ENCODE peak calls at places on chromosomes 16 and 17, in ten cellular contexts. N, T, O, U, C, V, Q, K, B and P are unnamed samples.

GRCh38 chr16:81889896-81890634 is 111.0 kb downstream of the PLCG2 start:
- DNase-seq in N (peak; percentile 88), T (peak; percentile 76), O (peak; percentile 15), U (peak; percentile 51), C (peak; percentile 88), V (peak; percentile 26), Q (peak; percentile 69), K (peak; percentile 69), B (no peak), P (peak; percentile 58)

GRCh38 chr17:59254742-59255141 is 34.4 kb downstream of the GDPD1 start:
- DNase-seq in N (no peak), T (no peak), O (no peak), U (no peak), C (no peak), V (no peak), Q (no peak), K (no peak), B (no peak), P (no peak)

GRCh38 chr16:88554711-88555264 is 15.4 kb upstream of the ZC3H18 start:
- DNase-seq in N (no peak), T (no peak), O (no peak), U (no peak), C (no peak), V (no peak), Q (no peak), K (no peak), B (no peak), P (no peak)

GRCh38 chr16:62034236-62035114 is 1.8 kb downstream of the CDH8 start:
- DNase-seq in N (peak; percentile 68), T (no peak), O (no peak), U (no peak), C (peak; percentile 10), V (no peak), Q (no peak), K (no peak), B (no peak), P (no peak)

GRCh38 chr17:2906907-2907306 is 110.7 kb downstream of the RAP1GAP2 start:
- DNase-seq in N (no peak), T (peak; percentile 77), O (no peak), U (no peak), C (no peak), V (peak; percentile 15), Q (no peak), K (no peak), B (no peak), P (no peak)

GRCh38 chr17:37225458-37225857 is 150.3 kb upstream of the C17orf78 start:
- DNase-seq in N (no peak), T (no peak), O (no peak), U (no peak), C (no peak), V (no peak), Q (no peak), K (no peak), B (no peak), P (no peak)

GRCh38 chr16:5207001-5207523 is 109.5 kb upstream of the EEF2KMT start:
- DNase-seq in N (no peak), T (no peak), O (no peak), U (no peak), C (no peak), V (no peak), Q (no peak), K (no peak), B (no peak), P (no peak)

GRCh38 chr17:80116923-80117380 is 15.6 kb downstream of the GAA start:
- DNase-seq in N (no peak), T (no peak), O (no peak), U (no peak), C (no peak), V (no peak), Q (no peak), K (no peak), B (no peak), P (no peak)

GRCh38 chr17:16027708-16028584 is 28.3 kb downstream of the TTC19 start:
- DNase-seq in N (peak; percentile 62), T (peak; percentile 82), O (no peak), U (no peak), C (peak; percentile 79), V (peak; percentile 34), Q (peak; percentile 94), K (peak; percentile 46), B (no peak), P (peak; percentile 78)

GRCh38 chr16:25126820-25127232 is 15.3 kb downstream of the LCMT1 start:
- DNase-seq in N (peak; percentile 75), T (peak; percentile 73), O (no peak), U (no peak), C (peak; percentile 73), V (no peak), Q (peak; percentile 86), K (no peak), B (no peak), P (no peak)

GRCh38 chr16:86180244-86180643 is 281.3 kb downstream of the IRF8 start:
- DNase-seq in N (no peak), T (no peak), O (no peak), U (no peak), C (no peak), V (no peak), Q (no peak), K (no peak), B (no peak), P (no peak)

GRCh38 chr17:37300683-37301082 is 75.1 kb upstream of the C17orf78 start:
- DNase-seq in N (no peak), T (no peak), O (no peak), U (no peak), C (no peak), V (no peak), Q (no peak), K (no peak), B (no peak), P (no peak)

GRCh38 chr17:53570731-53571130 is 252.0 kb upstream of the KIF2B start:
- DNase-seq in N (no peak), T (no peak), O (no peak), U (no peak), C (no peak), V (no peak), Q (no peak), K (no peak), B (no peak), P (no peak)

GRCh38 chr16:80739523-80739922 is 64.9 kb downstream of the CDYL2 start:
- DNase-seq in N (peak; percentile 83), T (peak; percentile 36), O (no peak), U (no peak), C (no peak), V (peak; percentile 5), Q (no peak), K (no peak), B (no peak), P (no peak)

GRCh38 chr16:10120953-10121352 is 61.3 kb downstream of the GRIN2A start:
- DNase-seq in N (no peak), T (no peak), O (no peak), U (no peak), C (no peak), V (no peak), Q (peak; percentile 19), K (no peak), B (no peak), P (no peak)

GRCh38 chr16:194516-194915 is 14.3 kb downstream of the HBQ1 start:
- DNase-seq in N (no peak), T (no peak), O (no peak), U (no peak), C (no peak), V (no peak), Q (no peak), K (no peak), B (no peak), P (no peak)

GRCh38 chr17:74961657-74962360 is 10.8 kb downstream of the HID1 start:
- DNase-seq in N (peak; percentile 98), T (peak; percentile 91), O (peak; percentile 83), U (peak; percentile 82), C (peak; percentile 94), V (peak; percentile 80), Q (peak; percentile 72), K (peak; percentile 87), B (peak; percentile 87), P (no peak)

GRCh38 chr17:21687136-21687953 is 5.0 kb upstream of the KCNJ18 start:
- DNase-seq in N (no peak), T (no peak), O (no peak), U (no peak), C (no peak), V (no peak), Q (no peak), K (no peak), B (no peak), P (no peak)